ENCODE peak calls at places on chromosomes 3 and 15, in four cellular contexts. One of them, this sample, is unnamed.

GRCh38 chr15:58190419-58190818 is 52.2 kb downstream of the AQP9 start:
- DNase-seq in SK-N-SH: no peak
- DNase-seq in psoas muscle: no peak
- DNase-seq in prostate gland: no peak
- DNase-seq in this sample: no peak

GRCh38 chr15:71275098-71275497 is 159.8 kb downstream of the THSD4 start:
- DNase-seq in SK-N-SH: no peak
- DNase-seq in psoas muscle: no peak
- DNase-seq in prostate gland: no peak
- DNase-seq in this sample: no peak

GRCh38 chr3:134092231-134092701 is 62.5 kb upstream of the SLCO2A1 start:
- DNase-seq in SK-N-SH: no peak
- DNase-seq in psoas muscle: no peak
- DNase-seq in prostate gland: no peak
- DNase-seq in this sample: no peak

GRCh38 chr3:42600958-42601675 is 631 bp downstream of the NKTR start:
- DNase-seq in SK-N-SH: no peak
- DNase-seq in psoas muscle: peak; percentile 55
- DNase-seq in prostate gland: peak; percentile 62
- DNase-seq in this sample: no peak

GRCh38 chr15:60479711-60480110 is 769 bp upstream of the ICE2 start:
- DNase-seq in SK-N-SH: no peak
- DNase-seq in psoas muscle: no peak
- DNase-seq in prostate gland: no peak
- DNase-seq in this sample: no peak

GRCh38 chr3:102512734-102513518 is 78.1 kb downstream of the ZPLD1 start:
- DNase-seq in SK-N-SH: no peak
- DNase-seq in psoas muscle: no peak
- DNase-seq in prostate gland: no peak
- DNase-seq in this sample: no peak

GRCh38 chr3:107285197-107285596 is 92.0 kb upstream of the CCDC54 start:
- DNase-seq in SK-N-SH: peak; percentile 2
- DNase-seq in psoas muscle: no peak
- DNase-seq in prostate gland: no peak
- DNase-seq in this sample: no peak

GRCh38 chr3:132659000-132659369 is 624 bp downstream of the ACAD11 start:
- DNase-seq in SK-N-SH: no peak
- DNase-seq in psoas muscle: no peak
- DNase-seq in prostate gland: no peak
- DNase-seq in this sample: no peak

GRCh38 chr15:39472661-39473657 is 107.9 kb upstream of the THBS1 start:
- DNase-seq in SK-N-SH: no peak
- DNase-seq in psoas muscle: peak; percentile 78
- DNase-seq in prostate gland: no peak
- DNase-seq in this sample: no peak

GRCh38 chr3:78736863-78737262 is 1030.9 kb downstream of the ROBO1 start:
- DNase-seq in SK-N-SH: no peak
- DNase-seq in psoas muscle: no peak
- DNase-seq in prostate gland: no peak
- DNase-seq in this sample: no peak

GRCh38 chr3:99561056-99561455 is 77.3 kb upstream of the COL8A1 start:
- DNase-seq in SK-N-SH: no peak
- DNase-seq in psoas muscle: no peak
- DNase-seq in prostate gland: no peak
- DNase-seq in this sample: no peak

GRCh38 chr3:191138937-191139336 is 60.1 kb upstream of the OSTN start:
- DNase-seq in SK-N-SH: no peak
- DNase-seq in psoas muscle: no peak
- DNase-seq in prostate gland: no peak
- DNase-seq in this sample: no peak

GRCh38 chr3:144501419-144501818 is 529.8 kb downstream of the DIPK2A start:
- DNase-seq in SK-N-SH: no peak
- DNase-seq in psoas muscle: no peak
- DNase-seq in prostate gland: no peak
- DNase-seq in this sample: no peak

GRCh38 chr3:67509471-67510075 is 144.8 kb downstream of the SUCLG2 start:
- DNase-seq in SK-N-SH: no peak
- DNase-seq in psoas muscle: no peak
- DNase-seq in prostate gland: no peak
- DNase-seq in this sample: no peak

GRCh38 chr3:1439395-1439794 is 346.6 kb downstream of the CNTN6 start:
- DNase-seq in SK-N-SH: no peak
- DNase-seq in psoas muscle: no peak
- DNase-seq in prostate gland: no peak
- DNase-seq in this sample: no peak

GRCh38 chr15:40272713-40273056 is 10.2 kb downstream of the ANKRD63 start:
- DNase-seq in SK-N-SH: no peak
- DNase-seq in psoas muscle: no peak
- DNase-seq in prostate gland: no peak
- DNase-seq in this sample: no peak

GRCh38 chr3:54045416-54045815 is 76.9 kb upstream of the CACNA2D3 start:
- DNase-seq in SK-N-SH: no peak
- DNase-seq in psoas muscle: no peak
- DNase-seq in prostate gland: no peak
- DNase-seq in this sample: no peak

GRCh38 chr3:170651260-170651845 is 65.5 kb upstream of the SLC7A14 start:
- DNase-seq in SK-N-SH: peak; percentile 61
- DNase-seq in psoas muscle: no peak
- DNase-seq in prostate gland: no peak
- DNase-seq in this sample: no peak

GRCh38 chr15:68417897-68418296 is 14.1 kb downstream of the ITGA11 start:
- DNase-seq in SK-N-SH: no peak
- DNase-seq in psoas muscle: no peak
- DNase-seq in prostate gland: no peak
- DNase-seq in this sample: no peak

GRCh38 chr15:37891754-37892368 is 42.6 kb upstream of the TMCO5A start:
- DNase-seq in SK-N-SH: peak; percentile 40
- DNase-seq in psoas muscle: no peak
- DNase-seq in prostate gland: peak; percentile 8
- DNase-seq in this sample: no peak

GRCh38 chr3:175951047-175951694 is 1092.0 kb downstream of the NAALADL2 start:
- DNase-seq in SK-N-SH: no peak
- DNase-seq in psoas muscle: no peak
- DNase-seq in prostate gland: no peak
- DNase-seq in this sample: no peak

GRCh38 chr3:124584552-124585391 is 145.5 kb upstream of the UMPS start:
- DNase-seq in SK-N-SH: peak; percentile 91
- DNase-seq in psoas muscle: peak; percentile 77
- DNase-seq in prostate gland: peak; percentile 66
- DNase-seq in this sample: peak; percentile 79

GRCh38 chr3:106740116-106740515 is 637.1 kb upstream of the CCDC54 start:
- DNase-seq in SK-N-SH: no peak
- DNase-seq in psoas muscle: no peak
- DNase-seq in prostate gland: no peak
- DNase-seq in this sample: no peak

GRCh38 chr15:69610858-69611257 is 158.2 kb downstream of the RPLP1 start:
- DNase-seq in SK-N-SH: no peak
- DNase-seq in psoas muscle: no peak
- DNase-seq in prostate gland: no peak
- DNase-seq in this sample: no peak

GRCh38 chr3:173098959-173099358 is 42.1 kb downstream of the SPATA16 start:
- DNase-seq in SK-N-SH: no peak
- DNase-seq in psoas muscle: no peak
- DNase-seq in prostate gland: no peak
- DNase-seq in this sample: no peak

GRCh38 chr15:72616491-72617210 is 37.8 kb upstream of the GOLGA6B start:
- DNase-seq in SK-N-SH: no peak
- DNase-seq in psoas muscle: no peak
- DNase-seq in prostate gland: no peak
- DNase-seq in this sample: no peak

GRCh38 chr3:113166719-113167492 is 44.5 kb upstream of the BOC start:
- DNase-seq in SK-N-SH: peak; percentile 57
- DNase-seq in psoas muscle: peak; percentile 29
- DNase-seq in prostate gland: peak; percentile 65
- DNase-seq in this sample: no peak

GRCh38 chr15:62745621-62746180 is 296.8 kb upstream of the TPM1 start:
- DNase-seq in SK-N-SH: no peak
- DNase-seq in psoas muscle: no peak
- DNase-seq in prostate gland: no peak
- DNase-seq in this sample: no peak

GRCh38 chr3:50525987-50526386 is 22.6 kb upstream of the CACNA2D2 start:
- DNase-seq in SK-N-SH: no peak
- DNase-seq in psoas muscle: peak; percentile 32
- DNase-seq in prostate gland: no peak
- DNase-seq in this sample: peak; percentile 79

GRCh38 chr3:63576826-63577225 is 75.6 kb upstream of the SNTN start:
- DNase-seq in SK-N-SH: no peak
- DNase-seq in psoas muscle: no peak
- DNase-seq in prostate gland: peak; percentile 4
- DNase-seq in this sample: no peak

GRCh38 chr15:91263632-91264477 is 163.8 kb downstream of the SV2B start:
- DNase-seq in SK-N-SH: no peak
- DNase-seq in psoas muscle: peak; percentile 76
- DNase-seq in prostate gland: peak; percentile 68
- DNase-seq in this sample: no peak

GRCh38 chr15:89358435-89358754 is 23.8 kb upstream of the POLG start:
- DNase-seq in SK-N-SH: no peak
- DNase-seq in psoas muscle: no peak
- DNase-seq in prostate gland: no peak
- DNase-seq in this sample: no peak

DNA sequence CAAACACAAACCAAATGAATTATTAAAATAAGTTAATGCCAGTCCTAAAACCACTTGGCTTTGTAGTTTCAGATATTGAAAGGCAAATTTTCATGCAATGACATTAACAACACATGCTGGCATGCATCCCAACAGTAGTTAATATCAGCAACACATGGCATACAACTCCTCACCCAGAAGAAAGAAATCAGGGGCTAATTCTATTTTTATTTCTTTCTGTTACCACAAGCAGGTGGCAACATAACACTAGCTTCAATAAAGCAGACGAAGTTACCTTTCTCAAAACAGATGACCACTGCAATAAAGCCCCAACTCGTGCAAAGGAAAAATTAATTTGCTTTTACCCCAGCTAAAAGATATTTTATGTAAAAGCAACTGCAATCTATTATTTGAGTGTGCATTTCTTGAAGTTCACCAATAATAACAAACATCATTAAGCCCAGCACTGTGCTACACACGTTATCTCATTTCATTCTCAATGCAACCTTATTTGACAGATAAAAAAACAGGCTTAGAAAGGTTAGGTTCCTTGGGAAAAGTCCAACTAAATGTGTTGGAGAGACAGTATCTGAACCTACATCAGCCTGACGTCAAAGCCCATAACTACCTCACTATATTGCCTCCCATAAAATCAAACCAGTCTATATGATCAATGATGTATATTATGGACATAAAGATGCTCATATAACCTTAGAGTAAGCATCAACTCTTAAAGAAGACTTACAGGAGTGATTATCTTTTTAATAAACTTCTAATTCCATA is 2.8 kb downstream of the TOP2B start:
- DNase-seq in SK-N-SH: peak; percentile 37
- DNase-seq in psoas muscle: no peak
- DNase-seq in prostate gland: no peak
- DNase-seq in this sample: no peak
- H3K27ac ChIP-seq in SK-N-SH: peak overlapping the region; percentile 60
- H3K27ac ChIP-seq in psoas muscle: peak overlapping the region; percentile 96
- H3K27ac ChIP-seq in prostate gland: no peak overlapping the region
- H3K27ac ChIP-seq in this sample: no peak overlapping the region

DNA sequence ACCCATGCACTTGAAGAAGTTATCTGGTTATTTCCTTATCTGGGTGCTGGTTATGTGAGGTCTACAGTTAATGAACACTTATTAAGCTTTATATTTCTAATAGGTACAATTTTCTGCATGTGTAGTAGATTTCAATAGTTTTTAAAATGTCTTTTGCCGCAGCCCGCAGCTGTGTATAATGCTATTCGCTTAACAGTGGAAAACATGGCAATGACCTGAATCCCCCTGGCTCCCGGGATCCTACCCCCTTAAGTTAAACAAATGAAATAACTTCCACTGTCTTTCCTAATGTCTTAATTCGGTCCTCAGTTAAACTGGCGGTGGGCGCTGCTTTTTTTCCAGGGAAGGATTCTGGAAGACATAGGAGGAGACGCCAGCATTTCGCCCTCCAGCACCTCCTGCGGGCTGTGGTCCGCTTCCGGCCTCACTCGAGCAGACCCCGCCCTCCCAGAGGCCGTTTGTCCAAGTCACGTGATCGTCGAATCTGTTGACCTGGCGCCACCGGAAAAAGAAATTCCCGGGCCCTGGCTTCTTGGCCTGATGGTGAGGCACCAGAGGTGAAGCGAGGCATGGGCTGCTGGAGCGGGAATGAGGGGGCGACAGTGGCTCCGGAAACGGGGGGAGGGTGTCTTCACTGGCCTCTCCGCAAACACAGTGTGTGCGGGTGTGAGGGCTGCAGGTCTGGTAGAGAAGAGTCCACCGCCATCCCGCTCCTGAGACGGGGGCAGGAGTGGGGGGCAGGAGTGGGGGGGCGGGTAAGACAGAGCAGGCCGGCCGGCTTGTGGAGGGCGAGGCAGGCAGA is 45.6 kb upstream of the CSPG4 start:
- DNase-seq in SK-N-SH: peak; percentile 89
- DNase-seq in psoas muscle: peak; percentile 88
- DNase-seq in prostate gland: peak; percentile 85
- DNase-seq in this sample: peak; percentile 94
- TF ChIP-seq CTCF in SK-N-SH: no peak
- TF ChIP-seq CTCF in psoas muscle: peak; percentile 20
- TF ChIP-seq CTCF in prostate gland: peak; percentile 37
- TF ChIP-seq CTCF in this sample: no peak

GRCh38 chr3:59766165-59766872 is 716.5 kb upstream of the CFAP20DC start:
- DNase-seq in SK-N-SH: no peak
- DNase-seq in psoas muscle: no peak
- DNase-seq in prostate gland: no peak
- DNase-seq in this sample: no peak
- H3K36me3 ChIP-seq in SK-N-SH: no peaks in the 10 kb centered on the region
- H3K36me3 ChIP-seq in psoas muscle: no peaks in the 10 kb centered on the region
- H3K36me3 ChIP-seq in prostate gland: no peaks in the 10 kb centered on the region
- H3K36me3 ChIP-seq in this sample: no peaks in the 10 kb centered on the region

DNA sequence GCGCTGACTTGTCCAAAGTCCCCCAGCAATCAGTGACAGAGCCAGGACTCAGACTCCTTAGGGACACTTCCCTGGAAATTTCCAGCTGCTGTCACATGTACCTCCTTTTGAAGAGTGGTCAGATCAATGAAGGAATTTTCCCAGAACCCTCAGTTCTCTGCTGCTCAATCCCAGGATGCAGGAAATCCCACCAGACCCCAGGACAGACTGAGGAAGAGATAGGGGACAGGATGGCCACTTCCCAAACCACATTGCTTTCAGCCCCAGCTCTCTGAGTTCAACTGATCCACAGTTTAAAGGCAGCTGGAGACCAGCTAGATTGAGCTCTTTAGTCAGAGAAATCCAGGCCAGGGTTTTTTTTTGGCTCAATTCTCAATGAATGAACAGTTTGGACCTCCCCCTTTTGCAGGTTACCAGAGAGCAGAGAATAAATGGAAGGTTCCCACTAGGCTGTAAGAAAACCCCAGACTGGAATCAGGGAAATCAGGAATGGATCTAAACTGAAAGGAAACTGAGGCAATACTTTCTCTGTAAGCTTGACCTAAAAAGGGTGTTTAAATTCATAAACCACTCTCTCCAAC is 1.5 kb downstream of the CYP1A1 start:
- DNase-seq in SK-N-SH: peak; percentile 85
- DNase-seq in psoas muscle: no peak
- DNase-seq in prostate gland: no peak
- DNase-seq in this sample: no peak
- H3K27ac ChIP-seq in SK-N-SH: no peak overlapping the region
- H3K27ac ChIP-seq in psoas muscle: no peak overlapping the region
- H3K27ac ChIP-seq in prostate gland: no peak overlapping the region
- H3K27ac ChIP-seq in this sample: no peak overlapping the region

This sample was measured in left lung.